ENCODE peak calls at places on chromosomes 16 and 17, in four cellular contexts. P is mesenchymal stem cell, Y is H1, B is neuronal stem cell. U is an unnamed sample.

GRCh38 chr17:50221500-50222480 is 20.4 kb upstream of the COL1A1 start:
- DNase-seq in B (no peak), P (peak; percentile 89), Y (no peak), U (no peak)

GRCh38 chr16:49516382-49517036 is 142.9 kb downstream of the C16orf78 start:
- DNase-seq in Y (no peak), P (no peak), B (no peak), U (no peak)

GRCh38 chr16:57106767-57107166 is 14.4 kb downstream of the CPNE2 start:
- DNase-seq in P (no peak), B (no peak), Y (no peak), U (no peak)

GRCh38 chr17:69551212-69552010 is 136.9 kb downstream of the MAP2K6 start:
- DNase-seq in B (no peak), P (peak; percentile 32), Y (no peak), U (no peak)

GRCh38 chr17:40980594-40980993 is 3.5 kb downstream of the KRT40 start:
- DNase-seq in Y (no peak), B (no peak), P (peak; percentile 33), U (peak; percentile 1)

GRCh38 chr17:30969989-30970680 is 704 bp upstream of the RNF135 start:
- DNase-seq in B (no peak), P (no peak), Y (peak; percentile 56), U (peak; percentile 68)

GRCh38 chr16:3822366-3823045 is 58.0 kb downstream of the CREBBP start:
- DNase-seq in B (no peak), Y (no peak), P (no peak), U (no peak)

GRCh38 chr16:89505204-89506112 is 2.7 kb upstream of the SPG7 start:
- DNase-seq in P (peak; percentile 98), Y (no peak), B (no peak), U (no peak)

GRCh38 chr17:9140550-9141422 is 119.5 kb downstream of the NTN1 start:
- DNase-seq in B (no peak), P (no peak), Y (no peak), U (no peak)

GRCh38 chr16:54177857-54178490 is 108.6 kb downstream of the IRX3 start:
- DNase-seq in P (no peak), B (no peak), Y (no peak), U (no peak)

GRCh38 chr17:18896947-18897346 is 39.0 kb downstream of the PRPSAP2 start:
- DNase-seq in B (no peak), P (no peak), Y (no peak), U (no peak)

GRCh38 chr17:73368085-73368631 is 56.4 kb upstream of the CDC42EP4 start:
- DNase-seq in B (no peak), P (no peak), Y (no peak), U (no peak)
- H2AK5ac ChIP-seq in B (no peak overlapping the region), P (no peak overlapping the region), Y (peak overlapping the region; percentile 53), U (no peak overlapping the region)

GRCh38 chr16:79348521-79349306 is 251.8 kb downstream of the MAF start:
- DNase-seq in B (no peak), P (no peak), Y (no peak), U (no peak)
- H2AK5ac ChIP-seq in B (no peak overlapping the region), P (no peak overlapping the region), Y (no peak overlapping the region), U (no peak overlapping the region)

DNA sequence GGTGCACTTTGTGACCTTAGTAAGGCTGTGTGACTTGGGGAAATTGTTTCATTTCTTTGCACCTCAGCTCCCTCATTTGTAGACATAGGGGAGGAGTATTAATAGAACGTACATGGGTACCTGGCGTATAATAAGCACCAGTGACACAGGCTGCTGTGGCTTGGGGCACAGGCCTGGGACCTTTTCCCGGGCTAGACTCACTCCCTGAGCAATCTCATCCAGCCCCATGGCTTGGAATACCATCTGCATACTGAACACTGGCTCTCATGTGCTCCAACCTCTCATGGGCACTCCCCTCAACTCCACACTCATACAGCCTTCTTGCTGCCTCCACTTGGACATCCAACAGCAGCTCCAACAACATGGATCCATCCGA is 41.0 kb upstream of the MRPS23 start:
- DNase-seq in Y (no peak), P (no peak), B (no peak), U (no peak)
- H2AK5ac ChIP-seq in Y (no peak overlapping the region), P (peak overlapping the region; percentile 27), B (peak overlapping the region; percentile 51), U (peak overlapping the region; percentile 73)

DNA sequence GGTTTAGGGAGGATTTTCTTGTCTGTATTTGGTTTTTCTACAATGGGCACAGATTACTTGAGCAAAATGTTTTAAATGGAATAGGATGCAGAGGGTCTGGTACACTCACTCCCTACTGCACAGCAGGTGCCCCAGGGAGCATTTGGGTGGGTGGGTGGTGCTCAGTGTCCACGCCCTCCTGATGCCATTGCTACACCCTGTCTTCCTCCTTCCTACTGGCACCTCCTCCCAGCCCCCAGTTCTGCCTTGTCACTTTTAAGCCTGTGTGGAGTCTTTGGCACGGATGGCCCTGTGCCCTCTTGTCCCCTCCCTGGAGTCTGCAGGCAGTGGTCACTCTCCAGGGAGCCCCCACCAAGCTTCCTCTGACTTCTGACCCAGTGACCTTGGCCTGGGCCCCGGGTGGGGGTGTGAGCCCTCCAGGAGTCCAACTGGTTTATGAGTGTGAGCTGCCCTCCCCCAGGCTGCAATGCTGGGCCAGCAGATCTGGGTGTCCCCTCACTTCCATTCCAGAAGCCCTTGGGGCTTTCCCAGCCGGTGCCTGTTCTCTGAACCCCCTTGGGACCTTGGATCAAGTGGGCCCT is 15.5 kb downstream of the LLGL2 start:
- DNase-seq in B (no peak), P (no peak), Y (no peak), U (no peak)
- H2AK5ac ChIP-seq in B (no peak overlapping the region), P (no peak overlapping the region), Y (no peak overlapping the region), U (no peak overlapping the region)

U was measured in mesendoderm.